ENCODE peak calls at places on chromosomes 11 and 22, in ten cellular contexts. One of them, this sample, is unnamed.
A peak's percentile ranks its signal among the peaks of the same experiment; 100 is the strongest.

GRCh38 chr11:19868281-19868821 is 155.7 kb downstream of the NAV2 start:
- DNase-seq in ecto neural progenitor cell: no peak
- DNase-seq in non-pigmented ciliary epithelial cell: peak; percentile 55
- DNase-seq in frontal cortex: no peak
- DNase-seq in mesenteric fat pad: no peak
- DNase-seq in breast epithelium: peak; percentile 81
- DNase-seq in CD4-positive, CD25-positive, alpha-beta regulatory T cell: no peak
- DNase-seq in RWPE1: peak; percentile 77
- DNase-seq in ELR: peak; percentile 14
- DNase-seq in hypothalamus: no peak
- DNase-seq in this sample: no peak

GRCh38 chr11:80532633-80533232 is 1091.9 kb upstream of the TENM4 start:
- DNase-seq in ecto neural progenitor cell: no peak
- DNase-seq in non-pigmented ciliary epithelial cell: no peak
- DNase-seq in frontal cortex: no peak
- DNase-seq in mesenteric fat pad: no peak
- DNase-seq in breast epithelium: no peak
- DNase-seq in CD4-positive, CD25-positive, alpha-beta regulatory T cell: no peak
- DNase-seq in RWPE1: no peak
- DNase-seq in ELR: no peak
- DNase-seq in hypothalamus: no peak
- DNase-seq in this sample: no peak

GRCh38 chr11:914747-915493 is 4.3 kb upstream of the CHID1 start:
- DNase-seq in ecto neural progenitor cell: no peak
- DNase-seq in non-pigmented ciliary epithelial cell: no peak
- DNase-seq in frontal cortex: no peak
- DNase-seq in mesenteric fat pad: no peak
- DNase-seq in breast epithelium: peak; percentile 33
- DNase-seq in CD4-positive, CD25-positive, alpha-beta regulatory T cell: no peak
- DNase-seq in RWPE1: no peak
- DNase-seq in ELR: no peak
- DNase-seq in hypothalamus: no peak
- DNase-seq in this sample: no peak

GRCh38 chr22:29245626-29246385 is 22.0 kb downstream of the RHBDD3 start:
- DNase-seq in ecto neural progenitor cell: peak; percentile 83
- DNase-seq in non-pigmented ciliary epithelial cell: no peak
- DNase-seq in frontal cortex: no peak
- DNase-seq in mesenteric fat pad: no peak
- DNase-seq in breast epithelium: peak; percentile 51
- DNase-seq in CD4-positive, CD25-positive, alpha-beta regulatory T cell: peak; percentile 64
- DNase-seq in RWPE1: peak; percentile 42
- DNase-seq in ELR: peak; percentile 67
- DNase-seq in hypothalamus: peak; percentile 31
- DNase-seq in this sample: peak; percentile 22

GRCh38 chr11:114307524-114308203 is 11.5 kb downstream of the NNMT start:
- DNase-seq in ecto neural progenitor cell: no peak
- DNase-seq in non-pigmented ciliary epithelial cell: no peak
- DNase-seq in frontal cortex: no peak
- DNase-seq in mesenteric fat pad: no peak
- DNase-seq in breast epithelium: peak; percentile 73
- DNase-seq in CD4-positive, CD25-positive, alpha-beta regulatory T cell: no peak
- DNase-seq in RWPE1: no peak
- DNase-seq in ELR: peak; percentile 78
- DNase-seq in hypothalamus: no peak
- DNase-seq in this sample: no peak

GRCh38 chr22:32777997-32778396 is 23.5 kb upstream of the TIMP3 start:
- DNase-seq in ecto neural progenitor cell: no peak
- DNase-seq in non-pigmented ciliary epithelial cell: no peak
- DNase-seq in frontal cortex: no peak
- DNase-seq in mesenteric fat pad: no peak
- DNase-seq in breast epithelium: no peak
- DNase-seq in CD4-positive, CD25-positive, alpha-beta regulatory T cell: no peak
- DNase-seq in RWPE1: no peak
- DNase-seq in ELR: no peak
- DNase-seq in hypothalamus: no peak
- DNase-seq in this sample: no peak

GRCh38 chr11:131592734-131593133 is 222.3 kb downstream of the NTM start:
- DNase-seq in ecto neural progenitor cell: no peak
- DNase-seq in non-pigmented ciliary epithelial cell: no peak
- DNase-seq in frontal cortex: no peak
- DNase-seq in mesenteric fat pad: no peak
- DNase-seq in breast epithelium: no peak
- DNase-seq in CD4-positive, CD25-positive, alpha-beta regulatory T cell: no peak
- DNase-seq in RWPE1: no peak
- DNase-seq in ELR: no peak
- DNase-seq in hypothalamus: no peak
- DNase-seq in this sample: no peak

GRCh38 chr11:120550007-120550406 is 38.5 kb downstream of the GRIK4 start:
- DNase-seq in ecto neural progenitor cell: no peak
- DNase-seq in non-pigmented ciliary epithelial cell: no peak
- DNase-seq in frontal cortex: no peak
- DNase-seq in mesenteric fat pad: no peak
- DNase-seq in breast epithelium: no peak
- DNase-seq in CD4-positive, CD25-positive, alpha-beta regulatory T cell: no peak
- DNase-seq in RWPE1: no peak
- DNase-seq in ELR: no peak
- DNase-seq in hypothalamus: no peak
- DNase-seq in this sample: no peak

GRCh38 chr11:3136542-3137455 is 28.3 kb downstream of the OSBPL5 start:
- DNase-seq in ecto neural progenitor cell: no peak
- DNase-seq in non-pigmented ciliary epithelial cell: no peak
- DNase-seq in frontal cortex: no peak
- DNase-seq in mesenteric fat pad: peak; percentile 76
- DNase-seq in breast epithelium: no peak
- DNase-seq in CD4-positive, CD25-positive, alpha-beta regulatory T cell: no peak
- DNase-seq in RWPE1: no peak
- DNase-seq in ELR: no peak
- DNase-seq in hypothalamus: no peak
- DNase-seq in this sample: no peak

GRCh38 chr11:27239305-27239942 is 123.6 kb downstream of the CCDC34 start:
- DNase-seq in ecto neural progenitor cell: no peak
- DNase-seq in non-pigmented ciliary epithelial cell: no peak
- DNase-seq in frontal cortex: no peak
- DNase-seq in mesenteric fat pad: no peak
- DNase-seq in breast epithelium: no peak
- DNase-seq in CD4-positive, CD25-positive, alpha-beta regulatory T cell: no peak
- DNase-seq in RWPE1: no peak
- DNase-seq in ELR: no peak
- DNase-seq in hypothalamus: no peak
- DNase-seq in this sample: no peak

GRCh38 chr11:128664286-128664685 is 29.6 kb upstream of the FLI1 start:
- DNase-seq in ecto neural progenitor cell: peak; percentile 63
- DNase-seq in non-pigmented ciliary epithelial cell: no peak
- DNase-seq in frontal cortex: no peak
- DNase-seq in mesenteric fat pad: no peak
- DNase-seq in breast epithelium: no peak
- DNase-seq in CD4-positive, CD25-positive, alpha-beta regulatory T cell: no peak
- DNase-seq in RWPE1: no peak
- DNase-seq in ELR: no peak
- DNase-seq in hypothalamus: no peak
- DNase-seq in this sample: no peak

GRCh38 chr22:16559056-16559955 is 33.3 kb downstream of the CCT8L2 start:
- DNase-seq in ecto neural progenitor cell: no peak
- DNase-seq in non-pigmented ciliary epithelial cell: no peak
- DNase-seq in frontal cortex: no peak
- DNase-seq in mesenteric fat pad: no peak
- DNase-seq in breast epithelium: no peak
- DNase-seq in CD4-positive, CD25-positive, alpha-beta regulatory T cell: no peak
- DNase-seq in RWPE1: no peak
- DNase-seq in ELR: no peak
- DNase-seq in hypothalamus: no peak
- DNase-seq in this sample: no peak

GRCh38 chr22:40187389-40187788 is 9.7 kb downstream of the TNRC6B start:
- DNase-seq in ecto neural progenitor cell: no peak
- DNase-seq in non-pigmented ciliary epithelial cell: no peak
- DNase-seq in frontal cortex: no peak
- DNase-seq in mesenteric fat pad: no peak
- DNase-seq in breast epithelium: no peak
- DNase-seq in CD4-positive, CD25-positive, alpha-beta regulatory T cell: no peak
- DNase-seq in RWPE1: no peak
- DNase-seq in ELR: no peak
- DNase-seq in hypothalamus: no peak
- DNase-seq in this sample: no peak

GRCh38 chr11:65454696-65455456 is 32.3 kb downstream of the NEAT1 start:
- DNase-seq in ecto neural progenitor cell: peak; percentile 87
- DNase-seq in non-pigmented ciliary epithelial cell: no peak
- DNase-seq in frontal cortex: peak; percentile 92
- DNase-seq in mesenteric fat pad: peak; percentile 96
- DNase-seq in breast epithelium: peak; percentile 77
- DNase-seq in CD4-positive, CD25-positive, alpha-beta regulatory T cell: peak; percentile 81
- DNase-seq in RWPE1: peak; percentile 87
- DNase-seq in ELR: peak; percentile 83
- DNase-seq in hypothalamus: peak; percentile 58
- DNase-seq in this sample: peak; percentile 55

GRCh38 chr11:126997196-126997595 is 3.4 kb downstream of the KIRREL3 start:
- DNase-seq in ecto neural progenitor cell: no peak
- DNase-seq in non-pigmented ciliary epithelial cell: no peak
- DNase-seq in frontal cortex: no peak
- DNase-seq in mesenteric fat pad: no peak
- DNase-seq in breast epithelium: no peak
- DNase-seq in CD4-positive, CD25-positive, alpha-beta regulatory T cell: no peak
- DNase-seq in RWPE1: no peak
- DNase-seq in ELR: no peak
- DNase-seq in hypothalamus: no peak
- DNase-seq in this sample: peak; percentile 37

GRCh38 chr11:46693597-46694012 is 6.8 kb downstream of the ARHGAP1 start:
- DNase-seq in ecto neural progenitor cell: no peak
- DNase-seq in non-pigmented ciliary epithelial cell: no peak
- DNase-seq in frontal cortex: no peak
- DNase-seq in mesenteric fat pad: no peak
- DNase-seq in breast epithelium: no peak
- DNase-seq in CD4-positive, CD25-positive, alpha-beta regulatory T cell: no peak
- DNase-seq in RWPE1: no peak
- DNase-seq in ELR: peak; percentile 21
- DNase-seq in hypothalamus: no peak
- DNase-seq in this sample: no peak

GRCh38 chr22:35564975-35565867 is 24.6 kb downstream of the RASD2 start:
- DNase-seq in ecto neural progenitor cell: no peak
- DNase-seq in non-pigmented ciliary epithelial cell: no peak
- DNase-seq in frontal cortex: no peak
- DNase-seq in mesenteric fat pad: no peak
- DNase-seq in breast epithelium: no peak
- DNase-seq in CD4-positive, CD25-positive, alpha-beta regulatory T cell: no peak
- DNase-seq in RWPE1: no peak
- DNase-seq in ELR: no peak
- DNase-seq in hypothalamus: no peak
- DNase-seq in this sample: no peak

GRCh38 chr22:20111045-20111688 is 4.7 kb upstream of the RANBP1 start:
- DNase-seq in ecto neural progenitor cell: no peak
- DNase-seq in non-pigmented ciliary epithelial cell: no peak
- DNase-seq in frontal cortex: no peak
- DNase-seq in mesenteric fat pad: no peak
- DNase-seq in breast epithelium: no peak
- DNase-seq in CD4-positive, CD25-positive, alpha-beta regulatory T cell: peak; percentile 71
- DNase-seq in RWPE1: no peak
- DNase-seq in ELR: peak; percentile 71
- DNase-seq in hypothalamus: no peak
- DNase-seq in this sample: no peak

GRCh38 chr22:37244922-37245722 is 1.1 kb upstream of the RAC2 start:
- DNase-seq in ecto neural progenitor cell: no peak
- DNase-seq in non-pigmented ciliary epithelial cell: no peak
- DNase-seq in frontal cortex: no peak
- DNase-seq in mesenteric fat pad: no peak
- DNase-seq in breast epithelium: no peak
- DNase-seq in CD4-positive, CD25-positive, alpha-beta regulatory T cell: peak; percentile 62
- DNase-seq in RWPE1: no peak
- DNase-seq in ELR: no peak
- DNase-seq in hypothalamus: no peak
- DNase-seq in this sample: no peak

GRCh38 chr11:80960331-80961095 is 1519.7 kb upstream of the TENM4 start:
- DNase-seq in ecto neural progenitor cell: no peak
- DNase-seq in non-pigmented ciliary epithelial cell: no peak
- DNase-seq in frontal cortex: no peak
- DNase-seq in mesenteric fat pad: no peak
- DNase-seq in breast epithelium: no peak
- DNase-seq in CD4-positive, CD25-positive, alpha-beta regulatory T cell: no peak
- DNase-seq in RWPE1: no peak
- DNase-seq in ELR: no peak
- DNase-seq in hypothalamus: no peak
- DNase-seq in this sample: no peak

GRCh38 chr11:106304274-106304673 is 226.8 kb downstream of the AASDHPPT start:
- DNase-seq in ecto neural progenitor cell: no peak
- DNase-seq in non-pigmented ciliary epithelial cell: peak; percentile 57
- DNase-seq in frontal cortex: no peak
- DNase-seq in mesenteric fat pad: no peak
- DNase-seq in breast epithelium: no peak
- DNase-seq in CD4-positive, CD25-positive, alpha-beta regulatory T cell: no peak
- DNase-seq in RWPE1: no peak
- DNase-seq in ELR: peak; percentile 47
- DNase-seq in hypothalamus: no peak
- DNase-seq in this sample: no peak

GRCh38 chr22:34243023-34243422 is 322.7 kb upstream of the LARGE1 start:
- DNase-seq in ecto neural progenitor cell: no peak
- DNase-seq in non-pigmented ciliary epithelial cell: no peak
- DNase-seq in frontal cortex: no peak
- DNase-seq in mesenteric fat pad: no peak
- DNase-seq in breast epithelium: no peak
- DNase-seq in CD4-positive, CD25-positive, alpha-beta regulatory T cell: no peak
- DNase-seq in RWPE1: no peak
- DNase-seq in ELR: no peak
- DNase-seq in hypothalamus: no peak
- DNase-seq in this sample: no peak

GRCh38 chr22:43216738-43217137 is 29.8 kb upstream of the TTLL12 start:
- DNase-seq in ecto neural progenitor cell: no peak
- DNase-seq in non-pigmented ciliary epithelial cell: no peak
- DNase-seq in frontal cortex: no peak
- DNase-seq in mesenteric fat pad: no peak
- DNase-seq in breast epithelium: no peak
- DNase-seq in CD4-positive, CD25-positive, alpha-beta regulatory T cell: no peak
- DNase-seq in RWPE1: no peak
- DNase-seq in ELR: no peak
- DNase-seq in hypothalamus: no peak
- DNase-seq in this sample: no peak

GRCh38 chr11:34250732-34251639 is 106.8 kb downstream of the ABTB2 start:
- DNase-seq in ecto neural progenitor cell: peak; percentile 63
- DNase-seq in non-pigmented ciliary epithelial cell: no peak
- DNase-seq in frontal cortex: no peak
- DNase-seq in mesenteric fat pad: no peak
- DNase-seq in breast epithelium: no peak
- DNase-seq in CD4-positive, CD25-positive, alpha-beta regulatory T cell: peak; percentile 87
- DNase-seq in RWPE1: peak; percentile 85
- DNase-seq in ELR: peak; percentile 60
- DNase-seq in hypothalamus: peak; percentile 22
- DNase-seq in this sample: peak; percentile 52